ENCODE peak calls at places on chromosomes 4 and X, in four cellular contexts. T, S, B and L are unnamed samples.

GRCh38 chr4:178275671-178276360 is 833.6 kb upstream of the AGA start:
- DNase-seq in T (no peak), S (no peak), B (no peak), L (no peak)

GRCh38 chrX:40818236-40818635 is 82.9 kb upstream of the MED14 start:
- DNase-seq in T (no peak), S (no peak), B (no peak), L (no peak)

GRCh38 chr4:10647811-10648210 is 36.8 kb downstream of the CLNK start:
- DNase-seq in T (no peak), S (no peak), B (no peak), L (no peak)

GRCh38 chrX:107700317-107700774 is 72.0 kb downstream of the PRPS1 start:
- DNase-seq in T (no peak), S (peak), B (no peak), L (no peak)

GRCh38 chr4:138330531-138330930 is 88.4 kb upstream of the SLC7A11 start:
- DNase-seq in T (no peak), S (no peak), B (no peak), L (no peak)

GRCh38 chr4:110193822-110194761 is 4.3 kb downstream of the ELOVL6 start:
- DNase-seq in T (peak), S (peak), B (peak), L (peak)

GRCh38 chr4:37549003-37549402 is 137.2 kb downstream of the RELL1 start:
- DNase-seq in T (no peak), S (no peak), B (no peak), L (no peak)

GRCh38 chr4:138816883-138817282 is 198.7 kb upstream of the NOCT start:
- DNase-seq in T (no peak), S (no peak), B (no peak), L (no peak)

GRCh38 chrX:140514554-140514953 is 9.7 kb upstream of the SOX3 start:
- DNase-seq in T (no peak), S (no peak), B (no peak), L (no peak)

GRCh38 chrX:130184168-130184567 is 12.4 kb downstream of the RAB33A start:
- DNase-seq in T (no peak), S (no peak), B (no peak), L (no peak)

GRCh38 chr4:187167126-187167525 is 443.5 kb upstream of the FAT1 start:
- DNase-seq in T (no peak), S (no peak), B (no peak), L (no peak)

GRCh38 chr4:114019276-114019971 is 40.0 kb upstream of the ARSJ start:
- DNase-seq in T (no peak), S (no peak), B (no peak), L (no peak)

GRCh38 chrX:31580726-31581125 is 508.9 kb upstream of the FTHL17 start:
- DNase-seq in T (no peak), S (no peak), B (no peak), L (no peak)

GRCh38 chr4:63841266-63841665 is 568.0 kb downstream of the TECRL start:
- DNase-seq in T (no peak), S (no peak), B (no peak), L (no peak)

GRCh38 chr4:177194906-177195305 is 114.8 kb upstream of the NEIL3 start:
- DNase-seq in T (no peak), S (no peak), B (no peak), L (no peak)

GRCh38 chrX:133654801-133655200 is 239.5 kb upstream of the GPC4 start:
- DNase-seq in T (no peak), S (no peak), B (no peak), L (no peak)

GRCh38 chrX:115030635-115031034 is 13.2 kb upstream of the IL13RA2 start:
- DNase-seq in T (no peak), S (no peak), B (no peak), L (no peak)

GRCh38 chrX:40945366-40945713 is 139.9 kb upstream of the USP9X start:
- DNase-seq in T (peak), S (peak), B (no peak), L (no peak)

GRCh38 chr4:180951312-180951711 is 1291.9 kb upstream of the TENM3 start:
- DNase-seq in T (no peak), S (no peak), B (no peak), L (no peak)

GRCh38 chrX:104419211-104419610 is 146.8 kb upstream of the IL1RAPL2 start:
- DNase-seq in T (no peak), S (no peak), B (no peak), L (no peak)

GRCh38 chrX:46967547-46967946 is 55.3 kb downstream of the JADE3 start:
- DNase-seq in T (no peak), S (no peak), B (no peak), L (no peak)

GRCh38 chr4:70670332-70671014 is 4.2 kb upstream of the JCHAIN start:
- DNase-seq in T (no peak), S (no peak), B (no peak), L (no peak)

GRCh38 chrX:125203737-125204578 is 115.7 kb upstream of the TEX13C start:
- DNase-seq in T (no peak), S (peak), B (no peak), L (peak)

GRCh38 chr4:55910140-55910539 is 38.6 kb upstream of the CEP135 start:
- DNase-seq in T (no peak), S (no peak), B (no peak), L (no peak)

GRCh38 chr4:159777689-159778088 is 674.8 kb downstream of the RAPGEF2 start:
- DNase-seq in T (no peak), S (no peak), B (no peak), L (no peak)

GRCh38 chr4:118356731-118357130 is 3.9 kb upstream of the PRSS12 start:
- DNase-seq in T (no peak), S (no peak), B (no peak), L (no peak)

GRCh38 chr4:81314196-81314896 is 99.3 kb upstream of the PRKG2 start:
- DNase-seq in T (peak), S (no peak), B (no peak), L (no peak)

GRCh38 chr4:145481164-145481941 is at the start of gene SMAD1:
- DNase-seq in T (peak), S (peak), B (no peak), L (peak)

GRCh38 chr4:85488416-85488815 is 13.5 kb downstream of the ARHGAP24 start:
- DNase-seq in T (no peak), S (no peak), B (no peak), L (no peak)

GRCh38 chr4:122674371-122674770 is 53.5 kb upstream of the IL21 start:
- DNase-seq in T (no peak), S (no peak), B (no peak), L (no peak)

GRCh38 chrX:34653811-34654210 is 3.3 kb downstream of the TMEM47 start:
- DNase-seq in T (no peak), S (no peak), B (no peak), L (no peak)

GRCh38 chr4:108611360-108611759 is 9.0 kb upstream of the RPL34 start:
- DNase-seq in T (no peak), S (no peak), B (no peak), L (peak)

DNA sequence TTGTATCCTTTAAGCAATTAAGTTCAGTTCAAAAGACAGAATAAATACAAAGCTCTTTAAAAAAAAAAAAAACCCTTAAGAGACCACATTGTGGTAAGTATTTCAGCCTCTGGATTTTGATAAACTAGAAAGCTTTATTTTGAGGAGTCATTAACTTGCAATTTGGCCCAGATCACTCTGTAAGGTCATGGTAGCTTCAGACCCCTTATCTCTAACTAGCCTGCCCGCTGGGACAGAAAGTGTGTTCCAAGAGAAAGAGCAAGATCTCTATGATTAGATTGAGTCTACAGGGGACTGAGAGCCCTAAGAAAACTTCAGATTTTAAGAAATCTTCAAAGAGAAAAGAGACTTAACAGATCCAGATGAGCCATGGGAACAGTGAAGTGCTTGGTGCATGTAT is 45.6 kb downstream of the GALNT7 start:
- DNase-seq in T (no peak), S (no peak), B (no peak), L (no peak)
- H3K27ac ChIP-seq in T (no peak), S (no peak), B (no peak), L (no peak)

GRCh38 chr4:40301592-40301991 is 33.5 kb upstream of the CHRNA9 start:
- DNase-seq in T (no peak), S (no peak), B (peak), L (no peak)
- H3K27ac ChIP-seq in T (no peak), S (no peak), B (peak), L (no peak)

GRCh38 chrX:9354918-9355317 is 109.9 kb upstream of the TBL1X start:
- DNase-seq in T (no peak), S (no peak), B (no peak), L (no peak)

GRCh38 chrX:9355739-9356138 is 109.1 kb upstream of the TBL1X start:
- DNase-seq in T (no peak), S (no peak), B (peak), L (no peak)

GRCh38 chrX:9352243-9352642 is 112.6 kb upstream of the TBL1X start:
- DNase-seq in T (no peak), S (no peak), B (no peak), L (no peak)

GRCh38 chrX:9351112-9351511 is 113.7 kb upstream of the TBL1X start:
- DNase-seq in T (no peak), S (no peak), B (peak), L (no peak)

GRCh38 chrX:9352683-9353430 is 112.0 kb upstream of the TBL1X start:
- DNase-seq in T (peak), S (peak), B (no peak), L (no peak)
- H3K27ac ChIP-seq in T (no peak), S (no peak), B (peak), L (no peak)

GRCh38 chr4:52657317-52657629 is 1.8 kb downstream of the USP46 start:
- DNase-seq in T (no peak), S (no peak), B (no peak), L (no peak)
- H3K27ac ChIP-seq in T (no peak), S (no peak), B (no peak), L (no peak)

DNA sequence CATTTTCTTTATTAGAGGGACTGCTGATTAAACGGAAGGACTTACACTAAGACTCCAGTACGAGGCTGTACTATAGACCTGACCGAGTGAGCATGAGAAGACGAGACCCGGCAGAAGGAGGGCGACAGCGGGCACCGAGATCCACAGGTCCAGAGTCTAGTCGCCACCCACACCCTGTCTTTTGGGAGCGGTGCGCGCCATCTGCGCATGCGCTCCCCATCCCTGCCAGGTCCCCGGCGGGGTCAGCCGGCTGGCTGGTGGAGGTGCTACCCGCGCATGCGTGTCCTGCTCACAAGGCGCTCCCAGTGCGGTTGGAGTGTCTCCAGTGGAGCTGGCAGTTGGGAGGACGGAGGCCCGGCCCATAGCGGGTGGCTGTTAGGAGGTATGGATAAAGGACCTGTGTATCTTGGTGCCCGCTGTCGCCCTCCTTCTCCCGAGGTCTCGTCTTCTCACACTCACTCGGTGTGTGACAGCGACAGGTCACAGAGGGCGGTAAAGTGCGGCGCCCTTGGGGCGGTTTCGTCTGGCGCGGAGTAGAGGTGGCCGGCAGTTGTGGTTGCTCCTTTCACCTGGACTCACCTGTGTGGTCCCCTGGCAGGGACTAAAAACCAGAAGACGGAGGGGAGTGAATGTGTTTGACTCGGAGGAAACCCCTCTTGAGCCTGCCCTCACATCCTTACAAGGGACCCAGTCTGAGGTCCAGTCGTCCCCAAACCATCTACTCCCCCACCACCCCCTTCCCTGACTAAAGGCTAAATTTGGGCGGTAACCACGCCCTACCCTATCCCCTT is 7.6 kb upstream of the HSD17B10 start:
- DNase-seq in T (peak), S (peak), B (peak), L (peak)
- H3K27ac ChIP-seq in T (peak), S (peak), B (peak), L (no peak)

GRCh38 chr4:95267081-95267480 is 281.7 kb downstream of the UNC5C start:
- DNase-seq in T (no peak), S (no peak), B (no peak), L (no peak)
- H3K27ac ChIP-seq in T (no peak), S (no peak), B (no peak), L (no peak)